ENCODE peak calls at places on chromosomes 7 and 10, in four cellular contexts. M is psoas muscle, O is pancreas, L is A549. Y is an unnamed sample.
A peak's percentile ranks its signal among the peaks of the same experiment; 100 is the strongest.

GRCh38 chr7:6090738-6091505 is 59.7 kb downstream of the ANKRD61 start:
- ATAC-seq in M (no peak), O (no peak), L (no peak), Y (no peak)

GRCh38 chr10:131825150-131825907 is 75.5 kb upstream of the PPP2R2D start:
- ATAC-seq in M (no peak), O (no peak), L (peak; percentile 46), Y (no peak)

GRCh38 chr7:157021071-157021891 is 10.8 kb upstream of the MNX1 start:
- ATAC-seq in M (no peak), O (no peak), L (peak; percentile 42), Y (no peak)

GRCh38 chr10:7378602-7379403 is 32.0 kb downstream of the SFMBT2 start:
- ATAC-seq in M (no peak), O (no peak), L (no peak), Y (no peak)

GRCh38 chr10:52314007-52314821 is at the start of gene DKK1:
- ATAC-seq in M (peak; percentile 86), O (peak; percentile 90), L (peak; percentile 84), Y (peak; percentile 59)

GRCh38 chr10:51983481-51983880 is 284.1 kb upstream of the CSTF2T start:
- ATAC-seq in M (no peak), O (no peak), L (no peak), Y (no peak)

GRCh38 chr10:28796606-28797512 is 119.5 kb downstream of the BAMBI start:
- ATAC-seq in M (no peak), O (no peak), L (no peak), Y (peak; percentile 54)

GRCh38 chr10:99203310-99203709 is 32.3 kb downstream of the HPSE2 start:
- ATAC-seq in M (no peak), O (no peak), L (no peak), Y (no peak)

GRCh38 chr7:64685741-64686140 is 19.8 kb downstream of the ZNF107 start:
- ATAC-seq in M (no peak), O (no peak), L (no peak), Y (no peak)

GRCh38 chr7:111202321-111202720 is 111.4 kb downstream of the LRRN3 start:
- ATAC-seq in M (no peak), O (no peak), L (no peak), Y (no peak)

GRCh38 chr10:129421399-129421798 is 45.6 kb upstream of the MGMT start:
- ATAC-seq in M (no peak), O (no peak), L (no peak), Y (no peak)

GRCh38 chr10:61000769-61001730 is 57.1 kb upstream of the RHOBTB1 start:
- ATAC-seq in M (peak; percentile 48), O (peak; percentile 91), L (peak; percentile 92), Y (peak; percentile 39)

GRCh38 chr10:56178210-56178609 is 182.8 kb downstream of the ZWINT start:
- ATAC-seq in M (no peak), O (no peak), L (no peak), Y (no peak)

GRCh38 chr10:22445460-22445859 is 100.2 kb downstream of the SPAG6 start:
- ATAC-seq in M (no peak), O (no peak), L (no peak), Y (no peak)

GRCh38 chr7:74525881-74526280 is 72.2 kb downstream of the GTF2IRD1 start:
- ATAC-seq in M (no peak), O (peak; percentile 85), L (no peak), Y (no peak)

GRCh38 chr7:130887182-130888016 is 153.4 kb upstream of the KLF14 start:
- ATAC-seq in M (peak; percentile 49), O (no peak), L (peak; percentile 50), Y (no peak)

GRCh38 chr7:91784469-91784868 is 96.0 kb downstream of the MTERF1 start:
- ATAC-seq in M (no peak), O (no peak), L (peak; percentile 61), Y (no peak)

GRCh38 chr10:131899695-131900349 is 986 bp upstream of the PPP2R2D start:
- ATAC-seq in M (no peak), O (no peak), L (peak; percentile 68), Y (no peak)

GRCh38 chr7:2158331-2159175 is 74.2 kb downstream of the MAD1L1 start:
- ATAC-seq in M (no peak), O (no peak), L (no peak), Y (no peak)

GRCh38 chr10:43128958-43129706 is 9.1 kb upstream of the CSGALNACT2 start:
- ATAC-seq in M (peak; percentile 69), O (no peak), L (peak; percentile 14), Y (no peak)

GRCh38 chr10:123746520-123746919 is 80.4 kb downstream of the GPR26 start:
- ATAC-seq in M (no peak), O (no peak), L (no peak), Y (no peak)

GRCh38 chr7:26284995-26285632 is 6.5 kb upstream of the SNX10 start:
- ATAC-seq in M (no peak), O (no peak), L (peak; percentile 71), Y (no peak)

GRCh38 chr7:155282671-155283070 is 15.0 kb upstream of the INSIG1 start:
- ATAC-seq in M (no peak), O (no peak), L (no peak), Y (peak; percentile 31)

GRCh38 chr7:14000247-14000646 is 10.8 kb upstream of the ETV1 start:
- ATAC-seq in M (no peak), O (no peak), L (no peak), Y (no peak)

GRCh38 chr7:100895701-100895955 is at the start of gene ACHE:
- ATAC-seq in M (peak; percentile 26), O (no peak), L (peak; percentile 59), Y (no peak)

GRCh38 chr7:80307251-80307856 is 172.7 kb downstream of the GNAI1 start:
- ATAC-seq in M (no peak), O (no peak), L (peak; percentile 52), Y (peak; percentile 27)

GRCh38 chr7:50594734-50595537 is 29.7 kb upstream of the DDC start:
- ATAC-seq in M (no peak), O (no peak), L (no peak), Y (no peak)

GRCh38 chr7:74612015-74612829 is 45.3 kb upstream of the GTF2I start:
- ATAC-seq in M (no peak), O (peak; percentile 48), L (peak; percentile 7), Y (peak; percentile 38)

GRCh38 chr10:22667093-22667480 is 47.3 kb downstream of the PIP4K2A start:
- ATAC-seq in M (no peak), O (no peak), L (no peak), Y (no peak)

GRCh38 chr7:147595076-147595475 is 995.5 kb upstream of the C7orf33 start:
- ATAC-seq in M (no peak), O (no peak), L (no peak), Y (no peak)

GRCh38 chr7:149727541-149728476 is 45.6 kb downstream of the ZNF467 start:
- ATAC-seq in M (no peak), O (no peak), L (no peak), Y (no peak)

GRCh38 chr10:59913547-59914237 is 7.3 kb upstream of the CCDC6 start:
- ATAC-seq in M (no peak), O (no peak), L (no peak), Y (no peak)

GRCh38 chr10:102299873-102300272 is 54.5 kb downstream of the GBF1 start:
- ATAC-seq in M (peak; percentile 69), O (no peak), L (peak; percentile 26), Y (no peak)

GRCh38 chr7:37052673-37053072 is 328.4 kb upstream of the AOAH start:
- ATAC-seq in M (no peak), O (no peak), L (no peak), Y (no peak)

GRCh38 chr10:111758593-111758992 is 425.0 kb downstream of the GPAM start:
- ATAC-seq in M (no peak), O (no peak), L (no peak), Y (no peak)

GRCh38 chr10:70295321-70295720 is 11.5 kb upstream of the NPFFR1 start:
- ATAC-seq in M (no peak), O (no peak), L (no peak), Y (no peak)

GRCh38 chr7:70432567-70433001 is 699.4 kb upstream of the GALNT17 start:
- ATAC-seq in M (no peak), O (no peak), L (no peak), Y (no peak)

GRCh38 chr7:138014686-138015085 is 12.8 kb upstream of the CREB3L2 start:
- ATAC-seq in M (no peak), O (no peak), L (no peak), Y (no peak)

GRCh38 chr7:132457658-132458057 is 118.6 kb downstream of the PLXNA4 start:
- ATAC-seq in M (no peak), O (no peak), L (no peak), Y (no peak)

GRCh38 chr10:46998595-46998994 is 87.4 kb downstream of the PTPN20 start:
- ATAC-seq in M (no peak), O (no peak), L (no peak), Y (no peak)

GRCh38 chr10:46995234-46995633 is 84.0 kb downstream of the PTPN20 start:
- ATAC-seq in M (no peak), O (no peak), L (no peak), Y (no peak)

GRCh38 chr10:46998192-46998591 is 87.0 kb downstream of the PTPN20 start:
- ATAC-seq in M (no peak), O (no peak), L (no peak), Y (no peak)

GRCh38 chr10:46992794-46993552 is 81.7 kb downstream of the PTPN20 start:
- ATAC-seq in M (peak; percentile 77), O (peak; percentile 46), L (peak; percentile 92), Y (peak; percentile 80)
- TF ChIP-seq CTCF in M (peak; percentile 14), O (no peak), L (peak; percentile 32), Y (no peak)

GRCh38 chr7:23277359-23277989 is 21.7 kb upstream of the MALSU1 start:
- ATAC-seq in M (peak; percentile 53), O (no peak), L (peak; percentile 66), Y (no peak)
- TF ChIP-seq CTCF in M (peak; percentile 70), O (peak; percentile 52), L (peak; percentile 85), Y (peak; percentile 52)

GRCh38 chr7:73518470-73518869 is 3.6 kb downstream of the BAZ1B start:
- ATAC-seq in M (no peak), O (no peak), L (no peak), Y (no peak)

GRCh38 chr7:73519867-73520672 is 2.0 kb downstream of the BAZ1B start:
- ATAC-seq in M (no peak), O (no peak), L (no peak), Y (no peak)

GRCh38 chr7:73520673-73521635 is 1.1 kb downstream of the BAZ1B start:
- ATAC-seq in M (no peak), O (no peak), L (no peak), Y (no peak)

GRCh38 chr7:73521636-73522080 is 435 bp downstream of the BAZ1B start:
- ATAC-seq in M (peak; percentile 75), O (peak; percentile 70), L (peak; percentile 72), Y (peak; percentile 75)

GRCh38 chr7:73522081-73522818 is at the start of gene BAZ1B:
- ATAC-seq in M (peak; percentile 98), O (peak; percentile 96), L (peak; percentile 97), Y (peak; percentile 99)
- TF ChIP-seq CTCF in M (no peak), O (no peak), L (no peak), Y (no peak)

GRCh38 chr10:26653004-26653403 is 44.5 kb upstream of the PDSS1 start:
- ATAC-seq in M (no peak), O (no peak), L (no peak), Y (no peak)

GRCh38 chr10:26642896-26643653 is 54.4 kb upstream of the PDSS1 start:
- ATAC-seq in M (no peak), O (no peak), L (no peak), Y (no peak)

GRCh38 chr10:26650406-26650805 is 47.1 kb upstream of the PDSS1 start:
- ATAC-seq in M (no peak), O (no peak), L (no peak), Y (no peak)

GRCh38 chr10:26647602-26648244 is 49.8 kb upstream of the PDSS1 start:
- ATAC-seq in M (no peak), O (no peak), L (peak; percentile 43), Y (no peak)
- TF ChIP-seq CTCF in M (no peak), O (no peak), L (no peak), Y (no peak)